ENCODE peak calls at places on chromosomes 4 and X, in eight cellular contexts. T, S, H, W, X, J, B and Y are unnamed samples.
A peak's percentile ranks its signal among the peaks of the same experiment; 100 is the strongest.

GRCh38 chr4:8440491-8441311 is at the start of the genes ACOX3 and TRMT44:
- DNase-seq in T (peak; percentile 95), S (peak; percentile 98), H (peak; percentile 88), W (peak; percentile 95), X (peak; percentile 78), J (peak; percentile 95), B (peak; percentile 92), Y (peak; percentile 89)

GRCh38 chr4:24070117-24070516 is 180.3 kb upstream of the PPARGC1A start:
- DNase-seq in T (peak; percentile 47), S (no peak), H (no peak), W (no peak), X (no peak), J (peak; percentile 84), B (no peak), Y (peak; percentile 77)

GRCh38 chr4:43457866-43458265 is 565.4 kb downstream of the GRXCR1 start:
- DNase-seq in T (no peak), S (no peak), H (no peak), W (no peak), X (no peak), J (peak; percentile 16), B (no peak), Y (no peak)

GRCh38 chrX:136629084-136629750 is 18.7 kb upstream of the CD40LG start:
- DNase-seq in T (no peak), S (no peak), H (no peak), W (no peak), X (no peak), J (no peak), B (no peak), Y (no peak)

GRCh38 chr4:53490965-53491622 is 100.2 kb downstream of the LNX1 start:
- DNase-seq in T (peak; percentile 96), S (peak; percentile 55), H (peak; percentile 53), W (peak; percentile 30), X (peak; percentile 27), J (peak; percentile 96), B (peak; percentile 25), Y (peak; percentile 97)

GRCh38 chr4:25970241-25970675 is 56.2 kb downstream of the SMIM20 start:
- DNase-seq in T (peak; percentile 48), S (no peak), H (no peak), W (peak; percentile 36), X (no peak), J (peak; percentile 70), B (peak; percentile 36), Y (no peak)

GRCh38 chr4:186088516-186088915 is 16.0 kb upstream of the FAM149A start:
- DNase-seq in T (no peak), S (no peak), H (no peak), W (no peak), X (no peak), J (no peak), B (no peak), Y (no peak)

GRCh38 chr4:92299152-92299551 is 4.6 kb upstream of the GRID2 start:
- DNase-seq in T (peak; percentile 30), S (no peak), H (no peak), W (no peak), X (no peak), J (peak; percentile 42), B (no peak), Y (no peak)

GRCh38 chr4:99301376-99302164 is 10.8 kb upstream of the ADH1A start:
- DNase-seq in T (peak; percentile 41), S (no peak), H (no peak), W (no peak), X (no peak), J (peak; percentile 67), B (no peak), Y (peak; percentile 76)

GRCh38 chr4:165308606-165309005 is 18.9 kb upstream of the MSMO1 start:
- DNase-seq in T (peak; percentile 29), S (no peak), H (no peak), W (no peak), X (no peak), J (peak; percentile 55), B (no peak), Y (no peak)
- H3K4me3 ChIP-seq in T (no peak overlapping the region), S (no peak overlapping the region), H (no peak overlapping the region), W (no peak overlapping the region), X (no peak overlapping the region), J (no peak overlapping the region), B (no peak overlapping the region), Y (no peak overlapping the region)

GRCh38 chrX:131778269-131779218 is 234.7 kb downstream of the OR13H1 start:
- DNase-seq in T (no peak), S (no peak), H (no peak), W (peak; percentile 79), X (no peak), J (no peak), B (no peak), Y (peak; percentile 80)
- TF ChIP-seq CTCF in T (no peak), S (peak; percentile 26), H (no peak), W (no peak), X (no peak), J (no peak), B (no peak), Y (peak; percentile 42)

DNA sequence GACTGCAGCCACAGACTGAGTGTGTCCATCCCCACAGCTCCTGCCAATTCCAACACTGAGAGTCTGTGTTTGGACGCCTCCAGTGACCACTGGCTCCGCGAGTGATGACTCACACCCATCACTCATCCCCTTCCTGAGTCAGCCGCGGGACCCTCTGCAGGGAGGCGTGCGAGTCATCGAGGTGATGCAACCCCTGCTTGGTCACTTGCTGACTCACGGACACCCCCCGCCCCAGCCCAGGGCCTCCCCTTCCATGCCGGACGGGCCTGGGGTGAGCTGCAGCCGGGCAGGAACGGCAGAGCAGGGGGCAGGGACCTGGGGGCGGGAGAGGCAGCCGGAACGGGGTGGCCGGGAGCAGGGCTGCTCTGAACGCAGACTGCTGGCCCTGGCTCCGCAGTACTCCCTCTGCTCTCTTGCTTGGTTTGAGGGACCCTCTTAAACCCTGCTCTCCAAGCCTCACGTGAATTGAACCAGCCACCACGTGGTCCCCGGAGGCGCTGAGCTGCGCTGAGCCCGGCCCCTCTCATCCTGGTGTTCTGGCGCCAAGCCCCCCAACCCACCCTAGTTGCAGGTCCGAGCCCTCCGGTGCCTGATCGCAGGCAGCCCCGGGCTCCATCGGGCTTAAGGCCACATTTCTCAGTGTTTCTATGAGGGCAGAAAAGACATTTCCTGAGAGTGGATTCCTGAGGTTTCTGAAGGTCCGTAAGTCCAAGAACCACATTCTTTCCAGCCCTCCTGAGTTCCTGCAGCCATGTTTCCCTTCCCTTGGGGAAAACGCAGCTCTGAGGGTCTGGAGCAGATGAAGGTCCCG is 32.4 kb downstream of the FGFRL1 start:
- DNase-seq in T (peak; percentile 99), S (peak; percentile 94), H (no peak), W (peak; percentile 76), X (peak; percentile 93), J (peak; percentile 99), B (peak; percentile 73), Y (peak; percentile 100)
- H3K4me3 ChIP-seq in T (no peak overlapping the region), S (no peak overlapping the region), H (no peak overlapping the region), W (no peak overlapping the region), X (peak overlapping the region; percentile 56), J (no peak overlapping the region), B (no peak overlapping the region), Y (peak overlapping the region; percentile 9)

GRCh38 chrX:102711872-102712215 is 404 bp upstream of the GPRASP2 start:
- DNase-seq in T (no peak), S (peak; percentile 56), H (peak; percentile 3), W (no peak), X (no peak), J (no peak), B (no peak), Y (no peak)

GRCh38 chrX:102712216-102712966 is at the start of gene GPRASP2:
- DNase-seq in T (peak; percentile 29), S (peak; percentile 72), H (peak; percentile 55), W (peak; percentile 38), X (no peak), J (no peak), B (peak; percentile 56), Y (peak; percentile 6)

GRCh38 chrX:102712967-102713677 is 874 bp downstream of the GPRASP2 start:
- DNase-seq in T (peak; percentile 72), S (peak; percentile 74), H (peak; percentile 35), W (peak; percentile 55), X (no peak), J (peak; percentile 67), B (peak; percentile 55), Y (peak; percentile 52)

GRCh38 chrX:102715967-102716366 is 3.7 kb downstream of the GPRASP2 start:
- DNase-seq in T (no peak), S (no peak), H (no peak), W (no peak), X (no peak), J (no peak), B (no peak), Y (no peak)

GRCh38 chrX:102714994-102715393 is 2.7 kb downstream of the GPRASP2 start:
- DNase-seq in T (no peak), S (peak; percentile 65), H (no peak), W (no peak), X (no peak), J (no peak), B (no peak), Y (peak; percentile 7)
- TF ChIP-seq CTCF in T (no peak), S (peak; percentile 20), H (no peak), W (no peak), X (no peak), J (no peak), B (no peak), Y (peak; percentile 0)